ENCODE peak calls at places on chromosomes 5 and 9, in four cellular contexts. K, Z, M and T are unnamed samples.

GRCh38 chr9:115733318-115733717 is 420.3 kb upstream of the PAPPA start:
- DNase-seq in K (no peak), Z (no peak), M (no peak), T (no peak)

GRCh38 chr5:157159209-157159751 is 6.8 kb downstream of the GARIN3 start:
- DNase-seq in K (no peak), Z (no peak), M (no peak), T (no peak)

GRCh38 chr9:94974154-94974860 is 247.8 kb downstream of the AOPEP start:
- DNase-seq in K (no peak), Z (no peak), M (no peak), T (no peak)

GRCh38 chr5:174317261-174317894 is 271.9 kb downstream of the NSG2 start:
- DNase-seq in K (peak; percentile 76), Z (peak; percentile 23), M (peak; percentile 42), T (peak; percentile 84)

GRCh38 chr9:121556580-121556979 is 56.9 kb upstream of the GGTA1 start:
- DNase-seq in K (no peak), Z (no peak), M (no peak), T (no peak)

GRCh38 chr5:27855491-27855890 is 817.1 kb upstream of the CDH9 start:
- DNase-seq in K (no peak), Z (no peak), M (no peak), T (no peak)

GRCh38 chr9:108125541-108125940 is 636.0 kb upstream of the KLF4 start:
- DNase-seq in K (peak; percentile 48), Z (no peak), M (peak; percentile 56), T (peak; percentile 9)

GRCh38 chr5:131270809-131271208 is 7.0 kb downstream of the CDC42SE2 start:
- DNase-seq in K (no peak), Z (no peak), M (no peak), T (no peak)

GRCh38 chr5:174535691-174536090 is 188.7 kb upstream of the MSX2 start:
- DNase-seq in K (no peak), Z (no peak), M (no peak), T (no peak)

GRCh38 chr5:89147026-89147425 is 264.0 kb upstream of the MEF2C start:
- DNase-seq in K (no peak), Z (no peak), M (no peak), T (no peak)

GRCh38 chr5:180636403-180637075 is 12.9 kb downstream of the FLT4 start:
- DNase-seq in K (peak; percentile 7), Z (no peak), M (no peak), T (no peak)

GRCh38 chr5:90494043-90494442 is 19.4 kb downstream of the POLR3G start:
- DNase-seq in K (no peak), Z (no peak), M (no peak), T (no peak)

GRCh38 chr9:117034862-117035261 is 347.8 kb downstream of the TRIM32 start:
- DNase-seq in K (peak; percentile 69), Z (no peak), M (no peak), T (no peak)

GRCh38 chr5:179762079-179762780 is 29.6 kb downstream of the MAML1 start:
- DNase-seq in K (no peak), Z (peak; percentile 9), M (peak; percentile 63), T (peak; percentile 39)

GRCh38 chr9:17578911-17579793 is at the start of gene SH3GL2:
- DNase-seq in K (peak; percentile 89), Z (no peak), M (no peak), T (peak; percentile 70)

GRCh38 chr9:129539446-129539845 is 81.5 kb downstream of the C9orf50 start:
- DNase-seq in K (no peak), Z (no peak), M (no peak), T (no peak)

GRCh38 chr9:98150164-98150563 is 31.1 kb upstream of the TRIM14 start:
- DNase-seq in K (no peak), Z (peak; percentile 60), M (no peak), T (no peak)

GRCh38 chr5:1492757-1493156 is 31.0 kb downstream of the LPCAT1 start:
- DNase-seq in K (no peak), Z (no peak), M (no peak), T (no peak)

GRCh38 chr9:96758845-96759673 is 18.8 kb downstream of the ZNF510 start:
- DNase-seq in K (no peak), Z (no peak), M (no peak), T (no peak)

GRCh38 chr5:111072949-111073682 is 1.6 kb downstream of the TSLP start:
- DNase-seq in K (peak; percentile 77), Z (no peak), M (peak; percentile 77), T (peak; percentile 84)

GRCh38 chr5:141821430-141821925 is 56.7 kb downstream of the PCDH1 start:
- DNase-seq in K (no peak), Z (no peak), M (peak; percentile 79), T (peak; percentile 68)

GRCh38 chr9:127742435-127743088 is 7.5 kb upstream of the TOR2A start:
- DNase-seq in K (peak; percentile 94), Z (no peak), M (peak; percentile 94), T (peak; percentile 81)

GRCh38 chr5:116455061-116455460 is 119.6 kb downstream of the SEMA6A start:
- DNase-seq in K (no peak), Z (no peak), M (no peak), T (peak; percentile 48)

GRCh38 chr5:74975582-74975981 is 76.8 kb downstream of the GCNT4 start:
- DNase-seq in K (no peak), Z (no peak), M (no peak), T (no peak)

GRCh38 chr5:58773744-58774441 is 191.0 kb downstream of the RAB3C start:
- DNase-seq in K (no peak), Z (no peak), M (no peak), T (no peak)

DNA sequence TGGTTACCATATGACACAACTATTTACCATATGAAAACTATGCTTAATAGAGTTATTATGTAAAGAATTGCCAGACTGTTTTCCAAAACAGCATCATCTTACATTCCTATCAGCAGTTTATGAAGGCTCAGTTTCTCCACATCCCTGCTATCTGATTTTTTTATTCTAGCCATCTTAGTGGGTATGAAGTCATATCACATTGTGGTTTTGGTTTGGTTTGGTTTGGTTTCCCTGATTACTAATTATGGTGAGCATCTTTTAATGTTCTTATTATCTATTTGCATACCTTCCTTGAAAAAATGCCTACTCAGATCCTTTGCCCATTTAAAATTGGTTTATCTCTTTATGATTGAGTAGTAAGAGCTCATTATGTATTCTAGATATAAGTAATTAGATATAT is 199.4 kb upstream of the NFIL3 start:
- DNase-seq in K (no peak), Z (no peak), M (no peak), T (no peak)
- TF ChIP-seq FOXJ3 in K (no peak), Z (no peak), M (no peak), T (no peak)

DNA sequence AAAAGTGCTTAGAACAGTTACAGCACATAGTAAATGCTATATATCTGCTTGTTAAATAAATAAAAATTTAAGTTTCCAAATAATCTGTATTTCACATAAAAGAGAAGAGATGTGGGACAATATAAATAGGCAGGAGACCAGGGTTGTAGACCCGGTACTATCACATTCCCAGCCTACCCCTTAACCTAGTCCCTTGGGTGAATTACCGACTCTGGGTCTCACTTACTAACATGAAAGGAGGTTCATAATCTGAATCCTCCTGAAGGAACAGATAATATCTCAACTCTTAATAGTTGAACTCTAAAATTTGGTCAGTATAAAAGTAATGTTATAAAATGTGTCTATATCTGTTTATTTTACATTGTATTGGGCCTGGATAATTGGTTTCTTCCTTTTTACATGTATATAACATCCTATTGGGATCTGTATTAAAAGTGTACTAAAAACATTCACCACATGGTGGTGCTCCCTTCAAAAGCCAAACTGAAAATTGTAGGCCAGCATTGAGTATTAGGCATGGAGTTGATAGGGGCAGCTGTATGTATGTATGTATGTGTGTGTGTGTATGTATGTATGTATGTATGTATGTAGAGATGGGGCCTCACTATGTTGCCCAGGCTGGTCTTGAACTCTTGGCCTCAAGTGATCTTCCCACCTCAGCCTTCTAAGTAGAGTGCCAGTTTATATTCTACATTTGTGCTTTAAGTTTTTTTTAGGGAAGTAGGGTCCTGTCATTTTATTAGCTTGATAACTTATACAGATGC is 64.2 kb upstream of the ABL1 start:
- DNase-seq in K (no peak), Z (peak; percentile 50), M (peak; percentile 91), T (peak; percentile 71)
- TF ChIP-seq FOXJ3 in K (no peak), Z (no peak), M (no peak), T (no peak)

DNA sequence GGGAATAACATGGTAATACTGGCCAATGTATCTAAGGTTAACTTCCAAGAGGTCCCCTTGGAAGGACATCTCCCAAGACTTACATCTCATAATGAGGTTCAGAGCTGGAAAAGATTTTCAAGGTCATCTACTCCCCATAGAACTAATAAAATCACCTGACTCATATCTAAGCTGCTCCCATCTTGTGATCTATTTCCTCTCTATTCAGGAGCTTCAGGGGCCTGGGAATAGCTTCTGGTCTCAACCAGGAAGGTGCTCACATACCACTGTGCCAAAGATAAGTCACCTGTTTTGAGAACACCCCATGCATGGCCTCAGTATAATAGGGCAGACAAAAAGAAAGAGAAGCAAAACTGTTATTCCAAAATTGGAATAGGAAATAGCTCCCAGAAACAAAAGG is 74.2 kb downstream of the OXCT1 start:
- DNase-seq in K (no peak), Z (no peak), M (no peak), T (no peak)
- TF ChIP-seq FOXJ3 in K (no peak), Z (no peak), M (no peak), T (no peak)

GRCh38 chr5:53874409-53874808 is 314.0 kb downstream of the NDUFS4 start:
- DNase-seq in K (peak; percentile 35), Z (no peak), M (peak; percentile 22), T (peak; percentile 12)

GRCh38 chr5:53871772-53872171 is 311.3 kb downstream of the NDUFS4 start:
- DNase-seq in K (no peak), Z (no peak), M (no peak), T (no peak)

DNA sequence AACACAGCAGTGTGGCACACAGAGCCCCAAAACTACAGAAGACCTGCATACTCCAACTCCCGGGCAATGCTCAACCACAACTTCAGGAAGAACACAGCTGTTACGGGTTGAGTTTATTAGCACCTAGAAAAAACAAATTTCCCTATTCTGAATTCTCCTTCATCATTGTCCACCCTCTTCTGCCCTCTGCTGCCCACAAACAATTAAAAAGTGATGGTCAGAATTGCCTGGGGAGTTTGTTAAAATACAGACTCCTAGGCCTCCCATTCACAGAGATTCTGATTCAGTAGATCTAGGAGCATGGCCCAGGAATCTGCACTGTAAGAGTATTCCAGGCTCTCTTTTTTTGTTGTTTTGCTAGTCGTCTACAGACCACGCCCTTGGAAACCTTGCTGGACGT is 310.6 kb downstream of the NDUFS4 start:
- DNase-seq in K (no peak), Z (no peak), M (peak; percentile 16), T (no peak)
- TF ChIP-seq FOXJ3 in K (no peak), Z (no peak), M (no peak), T (no peak)

GRCh38 chr5:142845402-142845901 is 75.3 kb downstream of the ARHGAP26 start:
- DNase-seq in K (no peak), Z (no peak), M (no peak), T (peak; percentile 45)
- TF ChIP-seq FOXJ3 in K (no peak), Z (no peak), M (no peak), T (peak; percentile 37)

DNA sequence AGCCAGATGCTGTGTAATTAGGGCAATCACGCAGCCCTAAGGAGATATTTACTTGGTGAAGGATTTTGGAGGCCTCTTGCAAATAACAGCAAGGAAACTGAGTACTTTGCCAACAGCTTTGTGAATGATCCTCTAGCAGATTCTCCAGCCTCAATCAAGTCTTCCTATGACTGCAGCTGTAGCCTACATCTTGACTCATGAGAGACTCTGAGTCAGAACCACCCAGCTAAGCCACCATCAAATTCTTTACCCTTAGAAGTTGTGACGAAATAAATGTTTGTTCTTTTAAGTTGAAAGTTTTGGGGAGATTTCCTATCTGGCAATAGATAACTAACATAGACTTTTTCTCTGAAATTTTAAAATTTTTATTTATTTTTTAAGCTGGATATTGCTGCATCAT is 237.6 kb upstream of the CCNH start:
- DNase-seq in K (no peak), Z (no peak), M (no peak), T (no peak)
- TF ChIP-seq FOXJ3 in K (no peak), Z (no peak), M (no peak), T (no peak)